ENCODE peak calls at places on chromosomes 4 and X, in eight cellular contexts. I, Z, M, N, D, F, J and O are unnamed samples. For H3K27me3, the result is how much of the 10 kb centered on the place peaks cover.

GRCh38 chr4:184598753-184599491 is 50.3 kb downstream of the CASP3 start:
- DNase-seq in I (no peak), Z (peak), M (no peak), N (no peak), D (no peak), F (no peak), J (no peak), O (no peak)

GRCh38 chrX:118251251-118251650 is 94.7 kb upstream of the WDR44 start:
- DNase-seq in I (no peak), Z (peak), M (no peak), N (no peak), D (no peak), F (no peak), J (no peak), O (no peak)

GRCh38 chrX:121336831-121337421 is 289.5 kb downstream of the GLUD2 start:
- DNase-seq in I (no peak), Z (no peak), M (no peak), N (no peak), D (no peak), F (no peak), J (peak), O (no peak)

GRCh38 chrX:23756165-23756564 is 13.1 kb upstream of the ACOT9 start:
- DNase-seq in I (peak), Z (peak), M (no peak), N (peak), D (peak), F (peak), J (no peak), O (no peak)

GRCh38 chrX:124426824-124427223 is 80.5 kb downstream of the SH2D1A start:
- DNase-seq in I (peak), Z (no peak), M (no peak), N (no peak), D (no peak), F (no peak), J (no peak), O (no peak)

GRCh38 chr4:36841583-36842326 is 402.8 kb upstream of the NWD2 start:
- DNase-seq in I (no peak), Z (no peak), M (no peak), N (no peak), D (no peak), F (no peak), J (no peak), O (peak)

GRCh38 chr4:140641105-140641555 is 72.4 kb upstream of the UCP1 start:
- DNase-seq in I (no peak), Z (no peak), M (no peak), N (no peak), D (no peak), F (no peak), J (no peak), O (no peak)

GRCh38 chr4:20256381-20256881 is 4.7 kb downstream of the SLIT2 start:
- DNase-seq in I (no peak), Z (no peak), M (no peak), N (no peak), D (no peak), F (no peak), J (no peak), O (no peak)

GRCh38 chr4:140256335-140256734 is 102.4 kb upstream of the MAML3 start:
- DNase-seq in I (no peak), Z (no peak), M (no peak), N (no peak), D (peak), F (no peak), J (no peak), O (no peak)

GRCh38 chr4:180314972-180315371 is 1928.2 kb upstream of the TENM3 start:
- DNase-seq in I (no peak), Z (no peak), M (no peak), N (no peak), D (no peak), F (no peak), J (no peak), O (no peak)

GRCh38 chrX:24202465-24203031 is 53.0 kb downstream of the ZFX start:
- DNase-seq in I (no peak), Z (no peak), M (no peak), N (no peak), D (no peak), F (no peak), J (no peak), O (no peak)

GRCh38 chr4:156294577-156294976 is 340.9 kb upstream of the CTSO start:
- DNase-seq in I (no peak), Z (peak), M (no peak), N (no peak), D (no peak), F (no peak), J (peak), O (peak)

GRCh38 chr4:146520894-146521542 is 722 bp downstream of the SLC10A7 start:
- DNase-seq in I (peak), Z (peak), M (no peak), N (peak), D (peak), F (no peak), J (no peak), O (no peak)

GRCh38 chrX:136711147-136711546 is 63.2 kb downstream of the CD40LG start:
- DNase-seq in I (peak), Z (peak), M (peak), N (no peak), D (peak), F (no peak), J (no peak), O (no peak)

GRCh38 chrX:135295944-135296305 is 13.4 kb upstream of the ETDC start:
- DNase-seq in I (no peak), Z (no peak), M (no peak), N (no peak), D (no peak), F (no peak), J (no peak), O (no peak)
- H3K4me3 ChIP-seq in I (peak), Z (peak), M (peak), N (peak), D (no peak), F (peak), J (no peak), O (peak)

DNA sequence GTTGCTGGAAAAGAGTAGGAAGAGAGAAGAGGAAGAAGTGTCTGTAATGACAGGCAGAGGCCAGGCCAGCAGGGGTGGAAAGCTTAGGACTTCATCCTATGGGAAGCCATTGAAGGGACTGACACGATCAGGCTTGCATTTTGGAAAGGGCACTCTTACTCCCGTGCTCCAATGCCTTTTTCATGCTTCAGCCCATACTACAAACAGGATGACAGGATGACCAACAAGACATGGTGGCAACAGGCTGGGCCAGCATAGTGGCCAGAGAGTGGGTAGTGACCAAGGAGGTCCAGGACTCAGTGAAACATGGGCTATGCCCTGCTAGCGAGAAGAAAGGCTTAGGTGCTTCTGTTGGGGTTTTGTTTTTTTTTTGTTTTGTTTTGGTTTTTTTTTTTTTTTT is 2.6 kb upstream of the KLF3 start:
- DNase-seq in I (no peak), Z (no peak), M (no peak), N (no peak), D (no peak), F (no peak), J (no peak), O (no peak)
- H3K27me3 ChIP-seq in I (under half), Z (under half), M (under half), N (under half), D (under half), F (under half), J (under half), O (under half)

GRCh38 chrX:14871767-14872166 is 1.1 kb downstream of the FANCB start:
- DNase-seq in I (no peak), Z (no peak), M (no peak), N (no peak), D (no peak), F (no peak), J (no peak), O (no peak)
- H3K4me3 ChIP-seq in I (no peak), Z (no peak), M (no peak), N (no peak), D (no peak), F (no peak), J (peak), O (no peak)

GRCh38 chr4:8103991-8104390 is 54.6 kb downstream of the ABLIM2 start:
- DNase-seq in I (no peak), Z (no peak), M (no peak), N (no peak), D (no peak), F (no peak), J (no peak), O (no peak)
- H3K27me3 ChIP-seq in I (under half), Z (under half), M (under half), N (under half), D (under half), F (under half), J (under half), O (under half)

DNA sequence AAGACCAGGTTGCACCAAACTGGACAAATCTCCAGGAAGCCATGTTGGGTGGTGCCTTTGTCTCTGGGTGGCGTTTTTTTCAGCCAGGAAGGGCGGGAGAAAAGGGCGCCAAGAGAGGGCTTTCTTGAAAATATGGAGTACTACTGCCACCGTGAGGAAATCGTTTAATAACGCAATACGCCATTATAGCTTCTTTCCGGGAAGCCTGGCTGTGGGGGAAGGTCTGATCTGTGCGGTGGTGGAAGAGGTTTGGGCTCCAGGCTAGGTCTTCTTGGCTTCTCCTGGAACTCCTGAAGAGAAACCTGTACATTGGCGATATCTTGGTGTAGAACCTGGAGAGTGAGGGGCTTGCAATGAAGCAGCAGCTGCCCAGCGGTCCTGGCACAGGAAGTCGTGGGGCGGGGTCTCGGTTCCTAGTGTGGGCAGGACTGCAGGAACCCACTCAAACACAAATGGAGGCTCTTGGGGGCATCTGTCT is 202.7 kb downstream of the OR13H1 start:
- DNase-seq in I (peak), Z (no peak), M (no peak), N (peak), D (peak), F (peak), J (peak), O (no peak)
- H3K4me3 ChIP-seq in I (no peak), Z (no peak), M (no peak), N (no peak), D (peak), F (peak), J (no peak), O (peak)

GRCh38 chrX:40244980-40245379 is 147.2 kb upstream of the BCOR start:
- DNase-seq in I (no peak), Z (peak), M (no peak), N (no peak), D (no peak), F (no peak), J (no peak), O (no peak)
- H3K27me3 ChIP-seq in I (under half), Z (under half), M (under half), N (under half), D (under half), F (under half), J (under half), O (under half)

GRCh38 chr4:37973481-37973880 is 13.3 kb downstream of the PTTG2 start:
- DNase-seq in I (no peak), Z (no peak), M (no peak), N (no peak), D (no peak), F (no peak), J (no peak), O (no peak)

GRCh38 chr4:37978509-37978908 is 18.3 kb downstream of the PTTG2 start:
- DNase-seq in I (no peak), Z (no peak), M (no peak), N (no peak), D (no peak), F (no peak), J (no peak), O (no peak)

GRCh38 chr4:37976991-37977470 is 16.8 kb downstream of the PTTG2 start:
- DNase-seq in I (peak), Z (peak), M (peak), N (peak), D (peak), F (peak), J (peak), O (no peak)

GRCh38 chr4:37977471-37978452 is 17.6 kb downstream of the PTTG2 start:
- DNase-seq in I (peak), Z (peak), M (peak), N (peak), D (peak), F (peak), J (peak), O (no peak)

GRCh38 chr4:37976513-37976912 is 16.3 kb downstream of the PTTG2 start:
- DNase-seq in I (no peak), Z (peak), M (no peak), N (no peak), D (no peak), F (no peak), J (no peak), O (no peak)
- H3K4me3 ChIP-seq in I (peak), Z (peak), M (peak), N (no peak), D (peak), F (peak), J (peak), O (peak)

DNA sequence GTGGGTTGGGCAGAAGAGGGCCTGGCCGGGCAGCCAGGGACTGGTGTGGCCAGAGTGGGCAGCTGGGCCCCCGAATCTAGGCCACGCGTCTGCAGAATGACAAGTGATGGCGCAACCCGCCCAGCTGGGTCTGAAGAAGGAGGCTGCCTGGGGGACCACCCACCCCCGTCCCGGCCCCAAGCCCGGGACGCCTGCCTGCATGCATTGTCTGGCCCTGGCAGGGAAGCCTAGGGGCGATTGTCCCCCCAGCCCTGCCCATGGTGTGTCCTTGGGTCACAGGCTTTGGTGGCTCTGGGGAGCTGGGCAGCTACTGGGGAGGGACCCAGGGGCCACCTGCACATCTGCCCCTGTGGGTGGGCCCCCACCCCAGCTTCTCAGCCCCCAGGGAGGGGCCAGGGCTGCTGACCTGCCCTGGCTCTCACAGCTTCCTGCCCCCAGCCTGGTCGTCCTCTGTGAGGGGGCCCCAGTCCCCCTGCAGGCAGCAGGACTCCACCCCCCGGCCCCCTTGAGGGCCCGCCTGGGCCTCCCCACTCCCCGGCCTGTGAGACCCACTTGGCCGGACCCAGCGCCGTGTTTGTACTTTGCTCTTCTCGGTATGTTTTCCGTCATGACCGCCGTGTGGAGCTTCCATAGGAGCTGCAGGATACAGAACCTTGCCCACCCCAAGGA is 4.9 kb downstream of the FGFR3 start:
- DNase-seq in I (no peak), Z (no peak), M (no peak), N (no peak), D (no peak), F (no peak), J (no peak), O (no peak)
- H3K27me3 ChIP-seq in I (under half), Z (under half), M (under half), N (under half), D (under half), F (under half), J (under half), O (half or more)

GRCh38 chr4:101699441-101700117 is 91.0 kb upstream of the BANK1 start:
- DNase-seq in I (no peak), Z (no peak), M (no peak), N (no peak), D (no peak), F (no peak), J (no peak), O (no peak)
- H3K4me3 ChIP-seq in I (no peak), Z (no peak), M (no peak), N (no peak), D (no peak), F (no peak), J (no peak), O (no peak)

GRCh38 chrX:140509468-140510305 is 4.8 kb upstream of the SOX3 start:
- DNase-seq in I (no peak), Z (no peak), M (no peak), N (no peak), D (no peak), F (no peak), J (no peak), O (no peak)
- H3K27me3 ChIP-seq in I (half or more), Z (half or more), M (under half), N (under half), D (half or more), F (under half), J (under half), O (half or more)